ENCODE peak calls at places on chromosomes 3 and 15, in five cellular contexts. I is suprapubic skin, P is mammary epithelial cell, Q is fibroblast of lung, L is colonic mucosa. J is an unnamed sample. For H3K36me3, the result is how much of the 10 kb centered on the place peaks cover.

GRCh38 chr15:41930221-41930866 is 36.5 kb upstream of the SPTBN5 start:
- DNase-seq in I (no peak), P (peak), Q (peak), L (peak), J (peak)

GRCh38 chr15:73433878-73434277 is 9.1 kb upstream of the REC114 start:
- DNase-seq in I (no peak), P (no peak), Q (no peak), L (no peak), J (no peak)

GRCh38 chr3:57852896-57853295 is 96.8 kb downstream of the SLMAP start:
- DNase-seq in I (no peak), P (peak), Q (peak), L (no peak), J (no peak)

GRCh38 chr15:80424381-80424780 is 20.2 kb downstream of the ARNT2 start:
- DNase-seq in I (no peak), P (peak), Q (peak), L (no peak), J (no peak)

GRCh38 chr15:23869391-23869790 is 182.3 kb upstream of the NDN start:
- DNase-seq in I (no peak), P (no peak), Q (peak), L (peak), J (no peak)

GRCh38 chr3:192931825-192932224 is 14.2 kb upstream of the MB21D2 start:
- DNase-seq in I (no peak), P (no peak), Q (no peak), L (no peak), J (no peak)

GRCh38 chr3:171981271-171981605 is 58.1 kb upstream of the FNDC3B start:
- DNase-seq in I (no peak), P (no peak), Q (no peak), L (no peak), J (no peak)

GRCh38 chr15:34241376-34242350 is 16.8 kb downstream of the EMC4 start:
- DNase-seq in I (no peak), P (peak), Q (peak), L (peak), J (no peak)

GRCh38 chr3:128768471-128768870 is 42.5 kb downstream of the RAB7A start:
- DNase-seq in I (no peak), P (peak), Q (no peak), L (no peak), J (no peak)

GRCh38 chr3:45939341-45939771 is 3.9 kb upstream of the CXCR6 start:
- DNase-seq in I (no peak), P (no peak), Q (no peak), L (no peak), J (no peak)

GRCh38 chr15:92091155-92091734 is 237.7 kb downstream of the SLCO3A1 start:
- DNase-seq in I (no peak), P (peak), Q (peak), L (peak), J (no peak)

GRCh38 chr3:15356186-15356585 is 23.8 kb upstream of the SH3BP5 start:
- DNase-seq in I (no peak), P (no peak), Q (peak), L (no peak), J (no peak)

GRCh38 chr3:70811880-70812279 is 499.4 kb upstream of the MDFIC2 start:
- DNase-seq in I (peak), P (peak), Q (peak), L (no peak), J (peak)

GRCh38 chr3:8741581-8742355 is 8.2 kb downstream of the CAV3 start:
- DNase-seq in I (no peak), P (peak), Q (peak), L (no peak), J (peak)

GRCh38 chr3:71816757-71817156 is 31.8 kb upstream of the PROK2 start:
- DNase-seq in I (no peak), P (no peak), Q (no peak), L (no peak), J (no peak)

GRCh38 chr3:127959873-127960272 is 44.8 kb downstream of the KBTBD12 start:
- DNase-seq in I (no peak), P (no peak), Q (peak), L (peak), J (no peak)

GRCh38 chr15:92914768-92915221 is 14.7 kb downstream of the CHD2 start:
- DNase-seq in I (no peak), P (peak), Q (no peak), L (no peak), J (no peak)

GRCh38 chr3:119810018-119810435 is 28.1 kb downstream of the NR1I2 start:
- DNase-seq in I (no peak), P (peak), Q (peak), L (no peak), J (no peak)

GRCh38 chr3:71210257-71211002 is 373.1 kb downstream of the FOXP1 start:
- DNase-seq in I (peak), P (peak), Q (peak), L (no peak), J (no peak)

GRCh38 chr3:48555231-48555948 is 1.2 kb downstream of the PFKFB4 start:
- DNase-seq in I (no peak), P (no peak), Q (no peak), L (no peak), J (no peak)

GRCh38 chr3:41060106-41060505 is 139.2 kb upstream of the CTNNB1 start:
- DNase-seq in I (no peak), P (no peak), Q (no peak), L (no peak), J (no peak)

GRCh38 chr3:104596054-104596453 is 770.7 kb upstream of the ALCAM start:
- DNase-seq in I (no peak), P (no peak), Q (no peak), L (no peak), J (no peak)

GRCh38 chr15:70266412-70267089 is 168.8 kb upstream of the TLE3 start:
- DNase-seq in I (peak), P (no peak), Q (peak), L (peak), J (no peak)

GRCh38 chr15:95141486-95141885 is 910.1 kb downstream of the MCTP2 start:
- DNase-seq in I (no peak), P (peak), Q (peak), L (no peak), J (no peak)

GRCh38 chr15:25410649-25411048 is 28.2 kb downstream of the UBE3A start:
- DNase-seq in I (no peak), P (peak), Q (peak), L (no peak), J (no peak)

GRCh38 chr3:193078996-193079731 is 161.5 kb upstream of the MB21D2 start:
- DNase-seq in I (no peak), P (no peak), Q (no peak), L (no peak), J (no peak)

GRCh38 chr3:49260711-49261357 is 16.2 kb downstream of the C3orf62 start:
- DNase-seq in I (no peak), P (no peak), Q (no peak), L (no peak), J (no peak)

GRCh38 chr3:45656575-45657363 is 32.4 kb upstream of the SACM1L start:
- DNase-seq in I (peak), P (peak), Q (peak), L (peak), J (no peak)

GRCh38 chr3:9786209-9786739 is 6.0 kb downstream of the TADA3 start:
- DNase-seq in I (no peak), P (no peak), Q (no peak), L (no peak), J (no peak)

GRCh38 chr3:101179637-101180036 is 140.7 kb downstream of the IMPG2 start:
- DNase-seq in I (no peak), P (no peak), Q (peak), L (no peak), J (no peak)

GRCh38 chr3:191959876-191960418 is 499.0 kb downstream of the PYDC2 start:
- DNase-seq in I (no peak), P (no peak), Q (peak), L (no peak), J (peak)

GRCh38 chr15:100281096-100281917 is 60.5 kb downstream of the ADAMTS17 start:
- DNase-seq in I (no peak), P (no peak), Q (no peak), L (no peak), J (no peak)

GRCh38 chr15:42130246-42130986 is 26.0 kb downstream of the PLA2G4F start:
- DNase-seq in I (no peak), P (no peak), Q (no peak), L (no peak), J (no peak)

GRCh38 chr3:76765526-76765925 is 274.4 kb upstream of the ROBO2 start:
- DNase-seq in I (no peak), P (no peak), Q (no peak), L (no peak), J (peak)

GRCh38 chr3:128804017-128804816 is 75.2 kb upstream of the ACAD9 start:
- DNase-seq in I (no peak), P (no peak), Q (peak), L (no peak), J (no peak)

GRCh38 chr3:9173445-9173844 is 76.0 kb downstream of the SRGAP3 start:
- DNase-seq in I (no peak), P (no peak), Q (no peak), L (no peak), J (no peak)

GRCh38 chr3:12423131-12423530 is 61.1 kb upstream of the TSEN2 start:
- DNase-seq in I (no peak), P (no peak), Q (no peak), L (no peak), J (no peak)

GRCh38 chr3:72475258-72476138 is 372.7 kb downstream of the SHQ1 start:
- DNase-seq in I (no peak), P (no peak), Q (no peak), L (no peak), J (no peak)

DNA sequence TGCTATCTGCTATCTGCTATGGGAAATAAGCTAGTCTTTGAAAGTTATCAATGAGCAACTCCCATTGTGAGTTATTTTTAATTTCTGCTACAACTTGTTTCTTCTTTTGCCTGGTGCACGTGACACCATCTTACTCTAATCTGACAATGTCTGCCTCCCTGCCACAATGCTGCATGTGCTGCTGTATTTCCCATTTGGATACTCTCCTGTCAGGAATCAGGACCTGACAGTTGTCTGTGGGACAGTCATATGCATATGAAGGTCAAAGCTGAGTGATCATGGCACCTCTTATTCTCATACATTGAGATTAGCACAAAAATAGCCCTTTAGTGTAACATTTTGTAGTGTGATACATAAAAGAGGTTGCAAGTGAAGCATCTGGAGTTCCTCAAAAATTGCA is 45.8 kb downstream of the HMG20A start:
- DNase-seq in I (no peak), P (no peak), Q (no peak), L (no peak), J (no peak)
- H3K36me3 ChIP-seq in I (under half), P (under half), Q (under half), L (under half), J (under half)

GRCh38 chr3:189921770-189922169 is 198.9 kb downstream of the P3H2 start:
- DNase-seq in I (no peak), P (no peak), Q (no peak), L (no peak), J (no peak)
- TF ChIP-seq CTCF in I (no peak), P (no peak), Q (no peak), L (no peak), J (no peak)

DNA sequence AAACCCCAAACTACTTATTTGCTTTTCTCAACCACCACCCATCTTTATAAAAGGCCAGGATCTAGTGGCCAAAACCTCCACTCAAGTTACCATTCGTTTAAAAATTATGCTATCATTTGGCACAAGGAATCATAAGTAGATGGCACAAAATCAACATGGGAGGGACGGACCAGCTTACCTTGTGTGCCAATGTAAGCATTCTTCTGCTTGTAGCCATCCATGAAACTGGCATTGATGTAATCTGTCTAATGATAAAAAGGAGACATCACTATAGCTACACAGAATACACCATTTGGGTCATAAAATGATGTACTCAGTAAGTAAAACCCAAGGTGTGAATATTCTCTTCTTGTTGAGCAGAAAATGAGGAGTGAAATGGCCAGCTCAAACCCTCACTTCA is 28.2 kb upstream of the SIN3A start:
- DNase-seq in I (no peak), P (no peak), Q (no peak), L (no peak), J (no peak)
- H3K36me3 ChIP-seq in I (under half), P (under half), Q (under half), L (under half), J (under half)

DNA sequence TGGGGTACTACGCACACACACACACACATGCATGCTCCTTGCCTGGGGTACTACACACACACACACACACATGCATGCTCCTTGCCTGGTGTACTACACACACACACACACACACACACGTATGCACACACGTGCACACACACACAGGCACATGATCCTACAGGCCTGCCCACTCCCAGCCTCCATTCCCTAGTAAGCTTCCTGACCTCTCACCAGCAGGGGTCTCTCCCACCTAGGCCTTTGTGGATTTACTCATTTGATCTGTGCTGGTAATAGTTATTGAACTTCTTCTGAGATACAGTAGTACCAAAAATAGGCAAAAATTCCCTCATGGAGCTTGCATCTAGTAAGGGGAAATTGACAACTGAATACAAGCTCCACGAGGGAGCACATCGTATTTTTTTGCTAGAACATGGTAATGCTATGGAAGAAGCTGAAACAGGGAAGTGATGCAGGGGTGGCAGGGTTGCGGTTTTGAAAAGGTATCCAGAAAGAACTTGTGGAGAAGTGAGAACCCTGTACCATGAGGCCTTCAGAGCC is 19.1 kb downstream of the TTC21A start:
- DNase-seq in I (no peak), P (peak), Q (peak), L (peak), J (no peak)
- TF ChIP-seq CTCF in I (peak), P (peak), Q (peak), L (peak), J (peak)

DNA sequence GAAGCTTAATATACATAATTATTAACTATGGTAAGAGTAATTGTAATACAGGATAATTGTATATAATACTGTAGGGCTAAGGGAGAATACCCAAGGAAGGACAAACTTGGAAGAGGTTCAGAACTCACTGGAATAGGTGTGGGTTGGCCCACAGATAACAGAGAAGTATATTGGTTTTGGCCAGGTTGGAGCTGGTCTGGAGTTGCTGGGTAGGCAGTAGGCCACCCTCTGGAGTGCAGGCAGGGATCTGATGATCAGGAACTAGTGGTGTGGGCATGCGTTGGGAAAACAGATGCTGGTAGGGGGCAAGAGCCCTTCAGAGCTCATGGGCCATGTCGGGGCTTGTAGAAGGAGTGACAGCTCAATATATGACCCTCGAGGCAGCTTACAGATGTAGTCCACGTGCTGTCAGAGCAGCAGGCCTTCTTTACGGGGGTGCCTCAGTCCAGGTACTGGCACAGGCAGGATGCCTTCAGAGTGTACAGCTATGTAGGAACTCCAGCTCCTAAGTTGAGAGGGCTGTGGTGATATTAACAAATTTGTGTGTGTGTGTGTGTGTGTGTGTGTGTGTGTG is 12.4 kb downstream of the IREB2 start:
- DNase-seq in I (no peak), P (no peak), Q (no peak), L (no peak), J (no peak)
- H3K36me3 ChIP-seq in I (under half), P (under half), Q (under half), L (under half), J (under half)

DNA sequence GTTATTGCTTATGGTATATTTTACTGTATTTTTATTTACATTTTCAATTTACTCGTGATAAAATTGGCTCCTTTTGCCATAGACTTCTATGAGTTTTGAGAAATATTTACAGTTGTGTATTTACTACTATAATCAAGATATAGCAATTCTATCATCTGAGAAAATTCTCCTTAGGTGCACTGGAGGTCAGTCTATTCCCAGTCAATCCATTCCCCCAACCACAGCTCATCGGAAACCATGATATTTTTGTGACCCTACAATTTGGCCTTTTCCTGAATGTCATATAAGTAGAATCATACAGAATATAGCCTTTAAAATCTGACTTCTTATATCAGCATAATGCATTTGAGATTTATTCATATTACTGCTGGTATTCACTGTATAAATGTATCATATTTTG is 114.7 kb upstream of the LRTM1 start:
- DNase-seq in I (no peak), P (no peak), Q (no peak), L (no peak), J (no peak)
- TF ChIP-seq CTCF in I (no peak), P (no peak), Q (no peak), L (no peak), J (no peak)

DNA sequence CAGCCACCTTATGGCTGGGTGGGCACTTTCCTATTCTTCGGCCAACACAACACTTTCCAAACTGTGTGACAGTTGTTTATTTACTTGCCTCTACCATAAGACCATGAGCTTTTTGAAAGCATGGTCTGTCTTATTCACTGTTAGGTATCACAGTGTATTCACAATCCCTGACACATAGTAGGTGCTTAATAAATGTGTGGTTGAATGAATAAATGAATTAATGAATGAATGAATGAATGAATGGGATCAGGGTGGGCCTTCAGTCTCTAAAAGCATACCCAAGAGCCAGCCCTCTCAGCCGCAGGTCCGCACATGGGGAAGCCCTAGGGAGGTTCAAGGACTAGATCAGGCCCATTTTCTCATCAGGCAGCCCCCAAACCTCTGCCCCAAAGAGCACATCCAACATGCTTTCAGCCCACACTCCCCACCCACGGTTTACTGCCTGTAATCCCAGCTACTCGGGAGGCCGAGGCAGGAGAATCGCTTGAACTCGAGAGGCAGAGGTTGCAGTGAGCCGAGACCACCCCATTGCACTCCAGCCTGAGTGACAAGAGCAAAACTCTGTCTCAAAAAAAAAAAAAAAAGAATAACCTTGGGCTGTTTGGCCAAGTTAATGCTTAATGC is 95.9 kb downstream of the LIPC start:
- DNase-seq in I (no peak), P (no peak), Q (no peak), L (no peak), J (no peak)
- H3K36me3 ChIP-seq in I (under half), P (under half), Q (under half), L (under half), J (under half)

GRCh38 chr3:7146529-7146928 is 285.6 kb downstream of the GRM7 start:
- DNase-seq in I (no peak), P (no peak), Q (no peak), L (no peak), J (no peak)

DNA sequence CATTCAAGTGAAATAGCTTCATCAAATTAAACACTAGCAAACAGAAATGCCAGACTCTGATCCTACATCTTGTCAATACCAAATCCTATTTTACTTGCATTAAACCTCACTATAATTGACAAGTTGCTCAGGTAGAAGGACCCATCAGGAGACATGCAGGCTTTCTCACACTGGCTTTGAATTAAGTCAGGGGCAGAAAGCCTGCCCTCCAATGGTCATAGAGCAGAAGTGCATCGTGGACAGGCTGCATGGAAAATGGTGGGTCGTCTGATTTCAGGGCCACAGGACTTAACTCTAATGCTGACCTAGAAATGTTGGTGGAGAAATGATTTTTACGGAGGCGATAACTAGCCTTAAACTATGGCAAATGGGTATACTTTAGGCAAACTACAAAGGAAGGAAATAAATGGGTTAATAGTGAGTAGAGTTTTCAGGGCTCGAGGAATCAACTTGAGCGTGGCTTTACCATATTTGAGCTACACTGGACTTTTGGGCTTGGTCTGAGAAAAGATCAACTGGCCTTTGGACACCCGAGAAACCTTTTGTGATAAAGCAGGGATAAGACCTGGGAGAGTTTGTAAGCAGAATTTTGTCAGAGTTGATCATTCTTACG is 283.9 kb downstream of the GRM7 start:
- DNase-seq in I (no peak), P (peak), Q (peak), L (no peak), J (no peak)
- TF ChIP-seq CTCF in I (peak), P (peak), Q (no peak), L (peak), J (peak)